ENCODE peak calls at places on chromosomes 13 and 19, in nine cellular contexts. U, J, B, H, E, N, V, Y and S are unnamed samples.

GRCh38 chr13:51733656-51734334 is 70.2 kb downstream of the DHRS12 start:
- DNase-seq in B (no peak), U (peak), H (no peak), Y (peak), J (peak), E (no peak), N (no peak), V (no peak), S (peak)

GRCh38 chr19:17370026-17370587 is 7.0 kb downstream of the PLVAP start:
- DNase-seq in B (no peak), E (no peak), V (no peak), Y (peak), J (no peak), N (no peak), U (no peak), H (no peak), S (no peak)

GRCh38 chr19:29326849-29327840 is 114.2 kb upstream of the UQCRFS1 start:
- DNase-seq in H (no peak), Y (no peak), E (no peak), N (no peak), J (no peak), V (peak), B (no peak), U (no peak), S (no peak)

GRCh38 chr13:32142956-32143375 is 111.4 kb downstream of the FRY start:
- DNase-seq in H (no peak), Y (peak), V (no peak), N (no peak), E (no peak), J (peak), B (no peak), U (peak), S (peak)

GRCh38 chr13:74931698-74932433 is 550.1 kb downstream of the TBC1D4 start:
- DNase-seq in N (no peak), Y (no peak), V (no peak), U (no peak), J (no peak), H (no peak), B (peak), E (no peak), S (no peak)

GRCh38 chr13:95624020-95624419 is 20.5 kb downstream of the DZIP1 start:
- DNase-seq in B (no peak), J (peak), U (peak), V (peak), H (peak), Y (peak), E (no peak), N (no peak), S (peak)

GRCh38 chr13:28636078-28636477 is 22.9 kb upstream of the POMP start:
- DNase-seq in J (no peak), Y (peak), V (no peak), B (peak), E (no peak), U (peak), N (no peak), H (no peak), S (peak)

GRCh38 chr13:87677334-87678234 is 6.4 kb downstream of the SLITRK5 start:
- DNase-seq in V (peak), U (no peak), E (no peak), N (peak), H (peak), Y (no peak), B (no peak), J (no peak), S (peak)

GRCh38 chr13:49532593-49532992 is 36.8 kb downstream of the PHF11 start:
- DNase-seq in V (no peak), E (no peak), U (no peak), Y (no peak), N (no peak), B (no peak), J (no peak), H (no peak), S (no peak)